ENCODE peak calls at places on chromosome 21, in four cellular contexts. K, U, Q and I are unnamed samples.

GRCh38 chr21:41840880-41841279 is 38.3 kb downstream of the PRDM15 start:
- DNase-seq in K (no peak), U (no peak), Q (no peak), I (no peak)

GRCh38 chr21:29213513-29214385 is 83.3 kb downstream of the MAP3K7CL start:
- DNase-seq in K (no peak), U (no peak), Q (no peak), I (no peak)

GRCh38 chr21:16455978-16456377 is 726.2 kb downstream of the USP25 start:
- DNase-seq in K (no peak), U (no peak), Q (no peak), I (no peak)

GRCh38 chr21:18970941-18971340 is 567.4 kb upstream of the TMPRSS15 start:
- DNase-seq in K (no peak), U (no peak), Q (no peak), I (no peak)

GRCh38 chr21:36830041-36830440 is 131.1 kb downstream of the SIM2 start:
- DNase-seq in K (no peak), U (no peak), Q (no peak), I (no peak)

GRCh38 chr21:29196664-29197052 is 66.2 kb downstream of the MAP3K7CL start:
- DNase-seq in K (no peak), U (no peak), Q (no peak), I (no peak)

GRCh38 chr21:37074195-37074510 is 1.1 kb downstream of the TTC3 start:
- DNase-seq in K (no peak), U (no peak), Q (no peak), I (no peak)

GRCh38 chr21:36254106-36254941 is 65.7 kb upstream of the MORC3 start:
- DNase-seq in K (no peak), U (no peak), Q (peak; percentile 17), I (no peak)

GRCh38 chr21:17660862-17661261 is 48.2 kb upstream of the BTG3 start:
- DNase-seq in K (no peak), U (no peak), Q (no peak), I (no peak)

GRCh38 chr21:42431196-42431595 is 27.5 kb downstream of the UBASH3A start:
- DNase-seq in K (no peak), U (no peak), Q (no peak), I (no peak)

GRCh38 chr21:42833439-42833815 is 45.9 kb downstream of the WDR4 start:
- DNase-seq in K (peak; percentile 20), U (peak; percentile 51), Q (peak; percentile 25), I (peak; percentile 25)

GRCh38 chr21:29104239-29104708 is 26.2 kb upstream of the MAP3K7CL start:
- DNase-seq in K (no peak), U (no peak), Q (no peak), I (no peak)

GRCh38 chr21:46171585-46171984 is 12.7 kb downstream of the SPATC1L start:
- DNase-seq in K (no peak), U (no peak), Q (no peak), I (no peak)

GRCh38 chr21:42790520-42790919 is 88.8 kb downstream of the WDR4 start:
- DNase-seq in K (no peak), U (peak; percentile 5), Q (no peak), I (no peak)

DNA sequence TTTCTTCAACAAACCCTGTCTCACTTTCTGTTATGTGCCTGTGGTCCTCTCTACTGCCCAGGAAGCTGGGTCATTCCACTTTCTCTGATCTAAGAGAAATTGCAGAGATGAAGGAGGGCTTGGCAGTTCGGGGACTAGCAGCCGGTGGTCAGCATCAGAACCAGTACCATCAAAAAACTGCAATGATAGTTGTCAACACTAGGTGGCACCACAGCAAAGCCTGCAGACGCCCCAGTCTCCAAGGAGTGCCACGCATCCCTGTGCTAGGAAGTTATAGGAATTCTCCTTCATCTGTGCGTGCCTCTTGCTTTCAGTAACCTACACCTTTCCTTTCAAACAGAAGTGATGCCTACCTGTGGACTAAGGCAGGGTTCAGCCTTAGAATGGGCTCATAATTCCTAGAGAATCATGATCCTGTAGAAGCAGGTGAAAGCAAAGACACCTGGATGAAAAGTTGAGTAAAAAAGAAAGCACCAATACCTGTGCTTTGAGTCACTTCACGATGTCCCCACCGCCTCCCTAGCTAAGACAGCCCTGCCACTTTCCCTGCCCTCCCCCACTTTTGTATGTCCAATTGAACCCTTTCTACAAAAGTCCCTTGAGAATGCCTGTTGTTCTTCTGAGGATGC is 129.2 kb downstream of the ADAMTS1 start:
- DNase-seq in K (no peak), U (peak; percentile 44), Q (peak; percentile 6), I (peak; percentile 65)
- TF ChIP-seq CBFB in K (no peak), U (no peak), Q (no peak), I (no peak)

GRCh38 chr21:39064325-39065012 is 118.8 kb downstream of the PSMG1 start:
- DNase-seq in K (no peak), U (no peak), Q (no peak), I (no peak)

GRCh38 chr21:39071623-39072214 is 111.5 kb downstream of the PSMG1 start:
- DNase-seq in K (no peak), U (no peak), Q (peak; percentile 90), I (no peak)

GRCh38 chr21:39065912-39066311 is 117.3 kb downstream of the PSMG1 start:
- DNase-seq in K (no peak), U (no peak), Q (no peak), I (no peak)

GRCh38 chr21:39063517-39063916 is 119.7 kb downstream of the PSMG1 start:
- DNase-seq in K (no peak), U (no peak), Q (no peak), I (no peak)

GRCh38 chr21:39066829-39067785 is 116.1 kb downstream of the PSMG1 start:
- DNase-seq in K (no peak), U (no peak), Q (no peak), I (no peak)
- TF ChIP-seq CBFB in K (no peak), U (no peak), Q (no peak), I (no peak)

GRCh38 chr21:31336739-31337040 is 7.4 kb downstream of the TIAM1 start:
- DNase-seq in K (no peak), U (no peak), Q (no peak), I (no peak)

GRCh38 chr21:31337086-31337485 is 7.0 kb downstream of the TIAM1 start:
- DNase-seq in K (no peak), U (no peak), Q (no peak), I (no peak)

GRCh38 chr21:31334648-31335121 is 9.4 kb downstream of the TIAM1 start:
- DNase-seq in K (no peak), U (no peak), Q (no peak), I (no peak)

GRCh38 chr21:31337991-31338891 is 5.8 kb downstream of the TIAM1 start:
- DNase-seq in K (no peak), U (no peak), Q (no peak), I (no peak)

GRCh38 chr21:31335957-31336738 is 7.9 kb downstream of the TIAM1 start:
- DNase-seq in K (no peak), U (no peak), Q (no peak), I (no peak)
- TF ChIP-seq CBFB in K (no peak), U (no peak), Q (no peak), I (no peak)

DNA sequence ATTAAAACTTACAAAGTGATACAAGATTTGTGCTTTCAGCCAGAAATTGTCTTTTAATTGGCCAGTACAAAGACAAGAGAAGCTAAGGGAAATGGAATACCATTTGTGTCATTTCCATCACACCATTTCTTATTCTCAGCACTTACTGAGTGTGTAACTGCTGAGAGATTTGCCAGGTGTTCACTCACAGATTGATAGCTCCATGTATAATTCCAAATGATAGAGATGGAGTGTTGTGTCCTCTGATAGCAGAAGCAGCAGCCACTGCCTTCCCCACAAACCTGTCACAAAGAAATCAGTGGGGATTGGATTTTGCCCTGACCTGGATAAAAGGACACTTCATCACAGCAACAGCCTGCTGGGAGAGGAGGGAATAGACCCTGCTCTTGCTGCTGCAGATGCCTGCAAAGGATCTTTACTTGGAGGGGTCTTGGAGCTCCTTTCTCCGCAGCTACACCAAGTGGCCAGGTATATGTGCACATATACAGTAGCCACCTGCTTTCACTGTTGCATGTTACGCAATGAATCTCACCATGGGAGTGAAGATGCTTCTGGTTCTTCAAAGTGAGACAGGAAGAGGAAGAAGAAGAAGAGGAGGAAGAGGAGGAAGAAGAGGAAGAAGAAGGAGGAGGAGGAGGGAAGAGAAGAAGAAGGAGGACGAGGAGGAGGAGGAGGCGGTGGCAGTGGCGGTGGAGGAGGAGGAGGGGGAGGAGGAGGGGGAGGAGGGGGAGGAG is 78.7 kb upstream of the KCNJ15 start:
- DNase-seq in K (no peak), U (no peak), Q (no peak), I (no peak)
- TF ChIP-seq CBFB in K (no peak), U (no peak), Q (no peak), I (no peak)

GRCh38 chr21:44872266-44872567 is 1.3 kb downstream of the PTTG1IP start:
- DNase-seq in K (no peak), U (no peak), Q (peak; percentile 56), I (no peak)
- TF ChIP-seq CBFB in K (no peak), U (no peak), Q (no peak), I (no peak)

GRCh38 chr21:43864806-43865470 is at the start of gene AGPAT3:
- DNase-seq in K (no peak), U (peak; percentile 92), Q (no peak), I (no peak)
- TF ChIP-seq CBFB in K (no peak), U (no peak), Q (no peak), I (no peak)

GRCh38 chr21:21200939-21201610 is 202.9 kb downstream of the NCAM2 start:
- DNase-seq in K (no peak), U (no peak), Q (no peak), I (no peak)
- TF ChIP-seq CBFB in K (no peak), U (no peak), Q (no peak), I (no peak)

GRCh38 chr21:32994305-32994704 is 31.4 kb upstream of the OLIG2 start:
- DNase-seq in K (no peak), U (peak; percentile 25), Q (no peak), I (no peak)
- TF ChIP-seq CBFB in K (no peak), U (no peak), Q (no peak), I (no peak)

DNA sequence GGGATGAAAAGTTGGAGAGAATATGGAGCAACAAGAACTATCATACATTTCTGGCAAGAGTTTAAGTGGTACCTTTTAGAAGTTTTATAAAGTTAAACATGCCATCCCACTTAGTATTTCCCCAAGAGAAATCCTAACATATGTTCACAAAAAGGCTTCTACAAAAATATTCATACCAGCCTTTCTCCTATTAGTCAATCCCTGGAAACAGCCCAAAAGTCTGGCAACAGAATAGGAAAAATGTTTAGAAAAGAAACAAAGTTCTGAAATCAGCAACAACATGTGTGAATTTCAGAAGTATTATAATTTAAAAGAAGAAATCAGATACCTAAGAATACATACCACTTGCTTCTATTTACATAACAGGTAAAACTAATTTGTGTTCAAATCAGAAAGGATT is 271.0 kb downstream of the DSCAM start:
- DNase-seq in K (no peak), U (no peak), Q (no peak), I (no peak)
- TF ChIP-seq CBFB in K (no peak), U (no peak), Q (no peak), I (no peak)